ENCODE peak calls at places on chromosomes 11 and 22, in seven cellular contexts. One of them, this sample, is unnamed.

GRCh38 chr11:83156996-83157754 is at the start of gene PCF11:
- DNase-seq in A549: peak; percentile 28
- DNase-seq in brain microvascular endothelial cell: peak; percentile 100
- DNase-seq in progenitor cell of endocrine pancreas: no peak
- DNase-seq in cardiac muscle cell: no peak
- DNase-seq in mammary epithelial cell: no peak
- DNase-seq in fibroblast of lung: no peak
- DNase-seq in this sample: no peak

GRCh38 chr11:45110562-45110961 is 35.9 kb upstream of the PRDM11 start:
- DNase-seq in brain microvascular endothelial cell: peak; percentile 58
- DNase-seq in A549: peak; percentile 70
- DNase-seq in progenitor cell of endocrine pancreas: peak; percentile 34
- DNase-seq in fibroblast of lung: peak; percentile 48
- DNase-seq in cardiac muscle cell: peak; percentile 75
- DNase-seq in mammary epithelial cell: peak; percentile 49
- DNase-seq in this sample: peak; percentile 42

GRCh38 chr22:17952273-17952801 is 72.0 kb downstream of the MICAL3 start:
- DNase-seq in brain microvascular endothelial cell: no peak
- DNase-seq in fibroblast of lung: no peak
- DNase-seq in cardiac muscle cell: no peak
- DNase-seq in progenitor cell of endocrine pancreas: no peak
- DNase-seq in A549: no peak
- DNase-seq in mammary epithelial cell: no peak
- DNase-seq in this sample: peak; percentile 22

GRCh38 chr11:70324354-70325115 is 54.0 kb downstream of the PPFIA1 start:
- DNase-seq in mammary epithelial cell: no peak
- DNase-seq in A549: no peak
- DNase-seq in fibroblast of lung: peak; percentile 56
- DNase-seq in brain microvascular endothelial cell: peak; percentile 30
- DNase-seq in cardiac muscle cell: peak; percentile 40
- DNase-seq in progenitor cell of endocrine pancreas: no peak
- DNase-seq in this sample: no peak

GRCh38 chr11:11389238-11389637 is 36.2 kb upstream of the CSNK2A3 start:
- DNase-seq in fibroblast of lung: no peak
- DNase-seq in A549: no peak
- DNase-seq in cardiac muscle cell: no peak
- DNase-seq in mammary epithelial cell: no peak
- DNase-seq in brain microvascular endothelial cell: no peak
- DNase-seq in progenitor cell of endocrine pancreas: no peak
- DNase-seq in this sample: no peak

GRCh38 chr11:120793150-120793549 is 230.8 kb upstream of the TBCEL start:
- DNase-seq in progenitor cell of endocrine pancreas: no peak
- DNase-seq in fibroblast of lung: no peak
- DNase-seq in A549: no peak
- DNase-seq in cardiac muscle cell: no peak
- DNase-seq in brain microvascular endothelial cell: no peak
- DNase-seq in mammary epithelial cell: no peak
- DNase-seq in this sample: no peak

GRCh38 chr22:21029486-21030025 is 2.8 kb downstream of the SLC7A4 start:
- DNase-seq in cardiac muscle cell: no peak
- DNase-seq in fibroblast of lung: no peak
- DNase-seq in mammary epithelial cell: no peak
- DNase-seq in A549: no peak
- DNase-seq in progenitor cell of endocrine pancreas: no peak
- DNase-seq in brain microvascular endothelial cell: no peak
- DNase-seq in this sample: no peak

GRCh38 chr11:110955797-110956196 is 243.6 kb upstream of the ARHGAP20 start:
- DNase-seq in A549: no peak
- DNase-seq in cardiac muscle cell: no peak
- DNase-seq in fibroblast of lung: peak; percentile 60
- DNase-seq in brain microvascular endothelial cell: no peak
- DNase-seq in mammary epithelial cell: no peak
- DNase-seq in progenitor cell of endocrine pancreas: no peak
- DNase-seq in this sample: no peak

GRCh38 chr22:49433717-49434611 is 393.7 kb downstream of the BRD1 start:
- DNase-seq in fibroblast of lung: no peak
- DNase-seq in A549: peak; percentile 28
- DNase-seq in progenitor cell of endocrine pancreas: no peak
- DNase-seq in brain microvascular endothelial cell: no peak
- DNase-seq in cardiac muscle cell: no peak
- DNase-seq in mammary epithelial cell: no peak
- DNase-seq in this sample: no peak

GRCh38 chr11:43316451-43316850 is 4.7 kb downstream of the API5 start:
- DNase-seq in fibroblast of lung: peak; percentile 82
- DNase-seq in progenitor cell of endocrine pancreas: no peak
- DNase-seq in A549: no peak
- DNase-seq in brain microvascular endothelial cell: peak; percentile 24
- DNase-seq in mammary epithelial cell: peak; percentile 29
- DNase-seq in cardiac muscle cell: no peak
- DNase-seq in this sample: no peak

GRCh38 chr22:44338183-44338812 is 25.5 kb upstream of the SHISAL1 start:
- DNase-seq in brain microvascular endothelial cell: no peak
- DNase-seq in progenitor cell of endocrine pancreas: no peak
- DNase-seq in mammary epithelial cell: no peak
- DNase-seq in fibroblast of lung: no peak
- DNase-seq in A549: no peak
- DNase-seq in cardiac muscle cell: no peak
- DNase-seq in this sample: no peak

GRCh38 chr11:43282607-43283440 is 29.0 kb upstream of the API5 start:
- DNase-seq in brain microvascular endothelial cell: peak; percentile 20
- DNase-seq in A549: peak; percentile 25
- DNase-seq in progenitor cell of endocrine pancreas: peak; percentile 33
- DNase-seq in cardiac muscle cell: peak; percentile 62
- DNase-seq in fibroblast of lung: peak; percentile 15
- DNase-seq in mammary epithelial cell: peak; percentile 6
- DNase-seq in this sample: peak; percentile 6

GRCh38 chr11:5243845-5244180 is 5.8 kb downstream of the HBG1 start:
- DNase-seq in A549: no peak
- DNase-seq in mammary epithelial cell: no peak
- DNase-seq in brain microvascular endothelial cell: no peak
- DNase-seq in progenitor cell of endocrine pancreas: no peak
- DNase-seq in cardiac muscle cell: no peak
- DNase-seq in fibroblast of lung: no peak
- DNase-seq in this sample: no peak

GRCh38 chr11:5246772-5247478 is 2.7 kb downstream of the HBG1 start:
- DNase-seq in mammary epithelial cell: no peak
- DNase-seq in cardiac muscle cell: no peak
- DNase-seq in progenitor cell of endocrine pancreas: no peak
- DNase-seq in A549: no peak
- DNase-seq in fibroblast of lung: no peak
- DNase-seq in brain microvascular endothelial cell: no peak
- DNase-seq in this sample: no peak

GRCh38 chr11:5242933-5243844 is 6.5 kb downstream of the HBG1 start:
- DNase-seq in mammary epithelial cell: no peak
- DNase-seq in A549: no peak
- DNase-seq in progenitor cell of endocrine pancreas: no peak
- DNase-seq in cardiac muscle cell: no peak
- DNase-seq in fibroblast of lung: peak; percentile 7
- DNase-seq in brain microvascular endothelial cell: peak; percentile 70
- DNase-seq in this sample: no peak

GRCh38 chr11:5247479-5248192 is 2.0 kb downstream of the HBG1 start:
- DNase-seq in fibroblast of lung: peak; percentile 6
- DNase-seq in progenitor cell of endocrine pancreas: no peak
- DNase-seq in A549: no peak
- DNase-seq in cardiac muscle cell: no peak
- DNase-seq in brain microvascular endothelial cell: no peak
- DNase-seq in mammary epithelial cell: no peak
- DNase-seq in this sample: no peak

GRCh38 chr11:5245155-5245554 is 4.5 kb downstream of the HBG1 start:
- DNase-seq in brain microvascular endothelial cell: no peak
- DNase-seq in fibroblast of lung: no peak
- DNase-seq in cardiac muscle cell: no peak
- DNase-seq in A549: no peak
- DNase-seq in mammary epithelial cell: no peak
- DNase-seq in progenitor cell of endocrine pancreas: no peak
- DNase-seq in this sample: no peak
- TF ChIP-seq CTCF in brain microvascular endothelial cell: no peak
- TF ChIP-seq CTCF in fibroblast of lung: no peak
- TF ChIP-seq CTCF in cardiac muscle cell: no peak
- TF ChIP-seq CTCF in A549: no peak
- TF ChIP-seq CTCF in mammary epithelial cell: no peak
- TF ChIP-seq CTCF in progenitor cell of endocrine pancreas: no peak
- TF ChIP-seq CTCF in this sample: no peak

GRCh38 chr11:66530927-66531722 is 14.7 kb downstream of the ZDHHC24 start:
- DNase-seq in A549: no peak
- DNase-seq in brain microvascular endothelial cell: no peak
- DNase-seq in fibroblast of lung: no peak
- DNase-seq in cardiac muscle cell: no peak
- DNase-seq in progenitor cell of endocrine pancreas: no peak
- DNase-seq in mammary epithelial cell: no peak
- DNase-seq in this sample: no peak

GRCh38 chr11:66529655-66530054 is 16.2 kb downstream of the ZDHHC24 start:
- DNase-seq in mammary epithelial cell: no peak
- DNase-seq in cardiac muscle cell: no peak
- DNase-seq in fibroblast of lung: no peak
- DNase-seq in progenitor cell of endocrine pancreas: no peak
- DNase-seq in brain microvascular endothelial cell: no peak
- DNase-seq in A549: no peak
- DNase-seq in this sample: no peak

GRCh38 chr11:66531841-66532240 is 14.0 kb downstream of the ZDHHC24 start:
- DNase-seq in mammary epithelial cell: no peak
- DNase-seq in brain microvascular endothelial cell: no peak
- DNase-seq in fibroblast of lung: no peak
- DNase-seq in A549: no peak
- DNase-seq in cardiac muscle cell: no peak
- DNase-seq in progenitor cell of endocrine pancreas: no peak
- DNase-seq in this sample: no peak

GRCh38 chr11:66524304-66525040 is 14.0 kb downstream of the BBS1 start:
- DNase-seq in progenitor cell of endocrine pancreas: no peak
- DNase-seq in fibroblast of lung: no peak
- DNase-seq in cardiac muscle cell: no peak
- DNase-seq in mammary epithelial cell: no peak
- DNase-seq in A549: no peak
- DNase-seq in brain microvascular endothelial cell: no peak
- DNase-seq in this sample: no peak

DNA sequence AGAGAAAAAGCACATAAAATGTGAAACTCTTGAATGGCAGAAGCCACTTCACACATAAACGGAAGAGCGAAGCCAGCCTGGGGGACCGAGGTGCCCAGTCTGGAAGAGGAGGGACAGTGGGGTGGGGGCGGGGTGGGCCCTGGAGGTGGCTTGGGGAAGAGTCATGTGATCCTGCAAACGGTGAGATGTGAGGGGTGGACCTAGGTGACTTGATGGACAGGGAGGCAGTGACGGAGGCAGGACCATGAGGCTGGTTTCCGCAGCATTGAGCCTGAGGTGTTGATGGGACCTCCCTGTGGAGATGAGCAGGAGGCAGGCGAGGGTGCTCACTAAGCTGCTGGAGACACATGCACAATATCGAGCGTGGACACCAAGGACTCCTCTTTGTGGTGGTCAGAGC is 16.8 kb downstream of the ZDHHC24 start:
- DNase-seq in A549: no peak
- DNase-seq in progenitor cell of endocrine pancreas: no peak
- DNase-seq in brain microvascular endothelial cell: no peak
- DNase-seq in cardiac muscle cell: no peak
- DNase-seq in fibroblast of lung: no peak
- DNase-seq in mammary epithelial cell: no peak
- DNase-seq in this sample: no peak
- TF ChIP-seq CTCF in A549: no peak
- TF ChIP-seq CTCF in progenitor cell of endocrine pancreas: no peak
- TF ChIP-seq CTCF in brain microvascular endothelial cell: no peak
- TF ChIP-seq CTCF in cardiac muscle cell: no peak
- TF ChIP-seq CTCF in fibroblast of lung: no peak
- TF ChIP-seq CTCF in mammary epithelial cell: no peak
- TF ChIP-seq CTCF in this sample: no peak

GRCh38 chr22:35032571-35032970 is 33.4 kb upstream of the ISX start:
- DNase-seq in cardiac muscle cell: no peak
- DNase-seq in brain microvascular endothelial cell: no peak
- DNase-seq in progenitor cell of endocrine pancreas: no peak
- DNase-seq in mammary epithelial cell: no peak
- DNase-seq in A549: no peak
- DNase-seq in fibroblast of lung: no peak
- DNase-seq in this sample: no peak

GRCh38 chr22:35033635-35034296 is 32.2 kb upstream of the ISX start:
- DNase-seq in progenitor cell of endocrine pancreas: no peak
- DNase-seq in brain microvascular endothelial cell: no peak
- DNase-seq in cardiac muscle cell: no peak
- DNase-seq in A549: no peak
- DNase-seq in mammary epithelial cell: peak; percentile 14
- DNase-seq in fibroblast of lung: no peak
- DNase-seq in this sample: no peak

GRCh38 chr22:35034963-35035362 is 31.0 kb upstream of the ISX start:
- DNase-seq in A549: no peak
- DNase-seq in brain microvascular endothelial cell: no peak
- DNase-seq in mammary epithelial cell: no peak
- DNase-seq in cardiac muscle cell: no peak
- DNase-seq in fibroblast of lung: no peak
- DNase-seq in progenitor cell of endocrine pancreas: no peak
- DNase-seq in this sample: no peak

GRCh38 chr22:35039625-35040024 is 26.3 kb upstream of the ISX start:
- DNase-seq in A549: no peak
- DNase-seq in brain microvascular endothelial cell: no peak
- DNase-seq in cardiac muscle cell: peak; percentile 7
- DNase-seq in progenitor cell of endocrine pancreas: no peak
- DNase-seq in mammary epithelial cell: no peak
- DNase-seq in fibroblast of lung: no peak
- DNase-seq in this sample: no peak

DNA sequence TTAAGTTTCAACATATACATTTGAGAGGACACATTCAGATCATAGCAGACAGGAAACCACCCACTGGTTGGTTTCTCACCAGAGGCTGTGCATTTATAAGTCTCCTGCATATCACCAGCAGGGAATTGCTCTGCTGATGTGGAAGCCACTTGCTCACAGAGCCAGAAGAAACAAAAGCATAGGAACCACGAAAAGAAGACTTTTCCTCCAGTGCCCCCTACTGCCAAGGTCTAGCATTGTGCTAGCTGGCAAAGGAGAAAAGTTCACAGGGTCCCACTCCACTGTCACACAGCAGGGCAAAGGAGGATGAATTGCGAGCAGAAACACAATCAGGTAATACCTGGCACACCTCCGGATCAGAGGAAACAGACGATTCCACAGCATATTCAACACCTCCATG is 28.9 kb upstream of the ISX start:
- DNase-seq in cardiac muscle cell: peak; percentile 27
- DNase-seq in brain microvascular endothelial cell: no peak
- DNase-seq in mammary epithelial cell: no peak
- DNase-seq in progenitor cell of endocrine pancreas: no peak
- DNase-seq in fibroblast of lung: no peak
- DNase-seq in A549: no peak
- DNase-seq in this sample: no peak
- TF ChIP-seq CTCF in cardiac muscle cell: no peak
- TF ChIP-seq CTCF in brain microvascular endothelial cell: peak; percentile 32
- TF ChIP-seq CTCF in mammary epithelial cell: no peak
- TF ChIP-seq CTCF in progenitor cell of endocrine pancreas: peak; percentile 49
- TF ChIP-seq CTCF in fibroblast of lung: no peak
- TF ChIP-seq CTCF in A549: peak; percentile 13
- TF ChIP-seq CTCF in this sample: peak; percentile 55

GRCh38 chr22:37454857-37455686 is 27.8 kb upstream of the ELFN2 start:
- DNase-seq in progenitor cell of endocrine pancreas: no peak
- DNase-seq in cardiac muscle cell: peak; percentile 74
- DNase-seq in A549: peak; percentile 55
- DNase-seq in fibroblast of lung: peak; percentile 96
- DNase-seq in mammary epithelial cell: peak; percentile 67
- DNase-seq in brain microvascular endothelial cell: peak; percentile 84
- DNase-seq in this sample: no peak
- TF ChIP-seq CTCF in progenitor cell of endocrine pancreas: no peak
- TF ChIP-seq CTCF in cardiac muscle cell: no peak
- TF ChIP-seq CTCF in A549: no peak
- TF ChIP-seq CTCF in fibroblast of lung: no peak
- TF ChIP-seq CTCF in mammary epithelial cell: no peak
- TF ChIP-seq CTCF in brain microvascular endothelial cell: no peak
- TF ChIP-seq CTCF in this sample: no peak

This sample was measured in LNCaP clone FGC.